ENCODE peak calls at places on chromosome 21, in four cellular contexts. W is heart left ventricle, V is aorta, J is pancreas. X is an unnamed sample. For H3K4me1, the result is how much of the 10 kb centered on the place peaks cover.

GRCh38 chr21:34077888-34078287 is 4.5 kb downstream of the MRPS6 start:
- DNase-seq in J (no peak), W (no peak), V (no peak), X (no peak)

GRCh38 chr21:32414579-32415358 is 2.3 kb downstream of the EVA1C start:
- DNase-seq in W (no peak), V (no peak), J (no peak), X (no peak)

GRCh38 chr21:20779321-20779720 is 218.9 kb upstream of the NCAM2 start:
- DNase-seq in J (no peak), W (no peak), V (no peak), X (no peak)

GRCh38 chr21:31895069-31895851 is 22.4 kb downstream of the HUNK start:
- DNase-seq in J (no peak), W (no peak), V (no peak), X (no peak)

GRCh38 chr21:46024983-46025860 is 43.7 kb downstream of the COL6A1 start:
- DNase-seq in J (no peak), W (no peak), V (no peak), X (no peak)

GRCh38 chr21:25453524-25453923 is 153.8 kb downstream of the MRPL39 start:
- DNase-seq in J (no peak), W (no peak), V (no peak), X (no peak)

GRCh38 chr21:29053011-29053553 is 20.4 kb downstream of the CCT8 start:
- DNase-seq in W (no peak), V (no peak), J (no peak), X (no peak)

GRCh38 chr21:20639026-20639425 is 359.2 kb upstream of the NCAM2 start:
- DNase-seq in J (no peak), W (no peak), V (no peak), X (no peak)

GRCh38 chr21:32096411-32096810 is 182.4 kb downstream of the MIS18A start:
- DNase-seq in V (no peak), J (no peak), W (no peak), X (no peak)

GRCh38 chr21:40752125-40752524 is 94.8 kb downstream of the DSCAM start:
- DNase-seq in J (no peak), V (no peak), W (no peak), X (no peak)

GRCh38 chr21:43609501-43610340 is 49.6 kb downstream of the HSF2BP start:
- DNase-seq in V (peak), J (peak), W (no peak), X (peak)

GRCh38 chr21:30561957-30562356 is 843 bp upstream of the KRTAP19-7 start:
- DNase-seq in V (no peak), J (no peak), W (no peak), X (no peak)

GRCh38 chr21:15964181-15964855 is 234.5 kb downstream of the USP25 start:
- DNase-seq in W (no peak), J (no peak), V (no peak), X (no peak)

GRCh38 chr21:25518491-25518911 is 88.8 kb downstream of the MRPL39 start:
- DNase-seq in V (no peak), J (no peak), W (no peak), X (no peak)

GRCh38 chr21:29777155-29777554 is 162.6 kb downstream of the GRIK1 start:
- DNase-seq in W (no peak), V (no peak), J (no peak), X (no peak)

GRCh38 chr21:35476616-35477395 is 427.7 kb upstream of the RUNX1 start:
- DNase-seq in V (no peak), W (no peak), J (no peak), X (no peak)

DNA sequence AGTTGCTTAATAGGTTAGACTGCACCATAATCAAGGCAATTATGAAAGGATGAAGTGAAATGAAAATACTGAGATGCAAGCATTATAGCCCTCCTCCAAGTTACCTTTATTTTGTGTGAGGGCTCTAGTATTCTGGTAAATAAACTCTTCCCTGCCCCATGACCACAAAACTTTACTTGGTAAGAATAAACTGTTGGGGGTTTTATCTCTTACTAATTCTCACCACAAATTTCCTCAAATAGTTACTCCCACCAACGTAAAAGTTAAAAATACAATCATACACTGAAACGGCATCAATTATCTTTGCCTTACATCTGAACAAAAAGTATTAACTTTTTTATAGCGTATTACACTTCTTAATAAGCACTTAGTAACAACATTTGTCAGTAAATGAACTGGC is 29.5 kb downstream of the C21orf91 start:
- DNase-seq in V (no peak), W (no peak), J (no peak), X (no peak)
- H3K27ac ChIP-seq in V (no peak), W (no peak), J (no peak), X (no peak)

DNA sequence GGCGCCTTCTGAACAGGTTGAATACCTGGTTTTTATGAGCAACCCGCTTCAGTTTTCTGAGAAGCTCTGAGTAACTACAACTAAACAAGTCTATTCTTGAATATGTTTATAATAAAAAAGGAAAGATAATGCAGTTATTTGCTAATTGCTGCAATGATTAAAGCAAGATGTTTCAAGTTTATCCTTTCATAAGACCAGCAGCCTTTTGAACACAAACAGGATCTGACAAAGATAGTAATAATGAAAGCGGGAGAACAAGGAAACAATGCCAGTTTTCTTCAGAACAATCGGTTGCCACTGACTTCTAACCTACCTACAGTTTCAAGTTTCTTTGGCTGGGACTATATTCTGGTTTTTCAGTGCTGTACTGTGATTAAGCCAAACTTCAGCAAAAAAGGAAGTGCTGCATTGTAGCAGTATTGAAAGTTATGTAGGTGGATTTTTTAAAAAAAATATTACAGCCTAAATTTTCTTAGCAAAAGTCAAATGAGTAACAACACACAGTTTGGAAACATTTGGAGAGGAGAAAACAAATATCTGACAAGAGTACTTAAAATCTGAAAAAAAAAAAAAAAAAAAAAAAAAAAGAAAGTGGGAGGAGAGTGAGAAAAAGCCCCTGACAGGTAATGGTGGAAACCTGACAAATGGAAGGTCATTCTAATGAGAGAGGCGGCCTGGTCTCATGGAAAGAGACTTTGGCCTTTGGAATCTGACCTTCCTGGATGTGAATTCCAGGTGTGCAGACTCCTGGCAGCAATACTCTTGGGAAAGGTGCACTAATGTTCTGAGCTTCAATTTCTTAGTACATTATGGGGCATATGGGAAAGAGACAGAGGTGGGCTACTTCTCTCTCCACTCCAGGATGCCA is 11.4 kb downstream of the KCNJ15 start:
- DNase-seq in J (peak), V (no peak), W (no peak), X (no peak)
- H3K4me1 ChIP-seq in J (under half), V (under half), W (under half), X (under half)

DNA sequence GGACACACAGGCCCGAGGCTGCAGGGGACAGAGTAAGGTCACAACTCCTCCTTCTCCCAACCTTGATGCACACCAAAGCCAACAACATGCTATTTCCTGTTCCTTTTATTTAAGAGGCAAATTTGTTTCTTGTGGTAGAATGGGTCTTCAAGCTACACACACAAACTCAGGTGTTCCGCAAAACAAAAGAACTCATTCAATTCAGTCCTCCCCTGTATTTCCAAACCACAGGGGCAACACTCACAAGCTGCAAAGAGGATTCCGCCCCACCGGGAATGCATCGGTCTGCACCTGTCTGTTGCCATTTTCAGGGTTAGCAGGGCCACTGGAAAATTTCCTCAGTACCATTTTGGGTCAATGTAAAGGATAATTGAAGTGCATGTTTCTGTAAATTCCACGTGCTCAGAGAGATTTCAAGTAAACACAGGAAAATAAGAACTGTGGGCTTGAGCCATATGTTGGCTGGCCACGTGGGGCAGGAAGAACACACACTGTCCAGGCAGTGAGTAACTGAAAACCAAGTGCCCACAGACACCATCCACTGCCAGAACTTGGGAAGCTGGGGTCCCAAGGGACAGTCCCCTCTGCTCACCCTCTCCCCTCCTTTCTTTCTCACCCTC is 145.2 kb upstream of the ERG start:
- DNase-seq in J (no peak), V (no peak), W (no peak), X (no peak)
- H3K27ac ChIP-seq in J (no peak), V (no peak), W (no peak), X (no peak)

DNA sequence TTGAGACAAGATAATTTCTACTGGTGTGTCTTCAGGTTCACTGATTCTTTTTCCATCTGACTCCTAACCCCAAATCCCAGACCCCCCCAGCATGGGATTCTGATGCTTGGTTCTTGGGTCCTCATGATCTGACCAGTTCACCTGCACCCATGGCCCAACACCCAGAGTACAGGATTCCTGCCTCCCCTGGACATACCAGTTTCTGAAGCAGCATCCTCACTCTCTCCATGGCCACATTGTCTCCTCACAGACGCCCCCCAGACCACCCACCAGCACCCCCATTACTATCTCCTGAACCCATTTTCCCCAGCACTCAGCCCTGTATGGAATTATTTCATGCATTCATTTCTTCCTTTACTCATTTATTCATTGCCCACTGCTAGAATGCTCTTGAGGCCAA is 864 bp upstream of the KRTAP12-3 start:
- DNase-seq in J (no peak), W (no peak), V (no peak), X (no peak)
- H3K4me1 ChIP-seq in J (under half), W (under half), V (under half), X (under half)

DNA sequence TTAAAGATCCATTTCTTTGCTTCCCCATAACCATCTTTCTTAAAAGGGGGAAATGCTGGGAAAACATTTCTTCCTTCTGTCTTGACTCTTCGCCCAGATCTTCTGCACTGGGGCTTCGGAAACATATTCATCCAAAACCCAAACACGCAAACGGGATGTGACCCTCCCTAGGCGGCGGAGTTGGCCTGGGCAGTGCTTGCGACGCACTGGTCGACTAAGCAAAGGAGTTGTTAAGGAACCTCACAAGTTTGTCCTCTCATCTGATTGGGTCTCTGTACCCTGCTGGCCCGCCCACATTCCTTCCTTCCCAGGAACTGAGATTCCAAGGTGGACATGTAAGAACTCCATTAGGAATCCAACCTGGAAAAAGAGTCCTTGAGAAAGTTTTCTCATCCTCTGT is 2.5 kb downstream of the ADAMTS5 start:
- DNase-seq in J (no peak), V (peak), W (peak), X (peak)
- H3K27ac ChIP-seq in J (no peak), V (no peak), W (peak), X (peak)

DNA sequence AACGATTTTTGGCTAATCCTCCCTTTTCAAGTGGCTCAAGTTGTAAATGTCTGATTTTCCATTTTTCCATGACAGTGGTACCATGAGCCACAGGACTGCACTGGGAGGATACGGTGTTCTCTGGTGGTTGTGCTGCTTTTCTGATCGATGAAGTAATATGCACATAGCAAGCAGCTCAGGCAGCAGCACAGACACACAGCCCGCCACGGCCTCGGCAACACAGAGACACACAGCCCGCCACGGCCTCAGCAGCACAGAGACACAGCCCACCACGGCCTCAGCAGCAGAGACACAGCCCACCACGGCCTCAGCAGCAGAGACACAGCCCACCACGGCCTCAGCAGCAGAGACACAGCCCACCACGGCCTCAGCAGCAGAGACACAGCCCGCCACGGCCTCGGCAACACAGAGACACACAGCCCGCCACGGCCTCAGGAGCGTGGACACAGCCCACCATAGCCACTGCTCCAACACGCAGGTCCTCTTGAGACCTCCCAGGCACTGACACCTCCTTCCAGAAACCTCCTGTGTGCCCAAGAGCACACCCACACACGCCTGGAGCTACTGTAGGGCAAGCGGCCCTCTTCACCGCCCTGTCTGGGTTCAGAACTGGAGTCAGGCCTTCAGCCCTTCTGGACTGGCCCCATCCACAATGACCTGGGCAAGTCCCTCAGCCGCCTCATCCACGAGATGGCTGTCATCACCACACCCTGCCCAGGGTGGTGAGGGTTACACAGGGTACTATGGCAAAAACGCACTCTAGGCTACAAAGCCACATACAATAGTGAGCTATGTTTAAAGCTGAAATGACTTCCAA is 10.4 kb downstream of the PTTG1IP start:
- DNase-seq in V (no peak), J (no peak), W (peak), X (peak)
- H3K4me1 ChIP-seq in V (under half), J (under half), W (under half), X (under half)

GRCh38 chr21:39384674-39385298 is 35.9 kb upstream of the HMGN1 start:
- DNase-seq in J (no peak), V (no peak), W (no peak), X (no peak)

GRCh38 chr21:39386899-39387298 is 38.0 kb upstream of the HMGN1 start:
- DNase-seq in V (no peak), W (no peak), J (no peak), X (no peak)

GRCh38 chr21:39387461-39388037 is 38.7 kb upstream of the HMGN1 start:
- DNase-seq in V (peak), W (peak), J (peak), X (peak)

GRCh38 chr21:39385299-39386145 is 36.6 kb upstream of the HMGN1 start:
- DNase-seq in W (peak), J (peak), V (peak), X (peak)

DNA sequence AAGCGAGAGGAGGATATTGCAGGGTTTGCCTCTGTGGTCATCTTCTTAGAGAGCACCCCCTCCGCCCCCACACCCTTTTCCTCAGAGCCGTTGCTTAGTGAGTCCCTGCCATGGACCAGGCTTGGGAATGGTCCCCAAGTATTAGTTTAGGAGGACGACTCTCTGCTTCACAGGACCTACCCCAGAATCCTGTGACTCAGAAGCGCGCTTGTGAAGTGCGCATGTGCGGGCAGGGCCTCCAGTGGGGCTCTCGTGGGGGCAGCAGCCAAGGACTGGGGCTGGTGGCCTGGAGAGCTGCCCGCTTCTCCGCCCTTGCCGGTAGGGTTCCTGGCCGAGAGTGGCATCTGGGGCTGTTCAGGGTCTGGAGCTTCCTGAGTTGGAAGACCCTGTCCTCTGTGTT is 37.3 kb upstream of the HMGN1 start:
- DNase-seq in J (peak), W (peak), V (peak), X (no peak)
- H3K27ac ChIP-seq in J (peak), W (peak), V (no peak), X (peak)

DNA sequence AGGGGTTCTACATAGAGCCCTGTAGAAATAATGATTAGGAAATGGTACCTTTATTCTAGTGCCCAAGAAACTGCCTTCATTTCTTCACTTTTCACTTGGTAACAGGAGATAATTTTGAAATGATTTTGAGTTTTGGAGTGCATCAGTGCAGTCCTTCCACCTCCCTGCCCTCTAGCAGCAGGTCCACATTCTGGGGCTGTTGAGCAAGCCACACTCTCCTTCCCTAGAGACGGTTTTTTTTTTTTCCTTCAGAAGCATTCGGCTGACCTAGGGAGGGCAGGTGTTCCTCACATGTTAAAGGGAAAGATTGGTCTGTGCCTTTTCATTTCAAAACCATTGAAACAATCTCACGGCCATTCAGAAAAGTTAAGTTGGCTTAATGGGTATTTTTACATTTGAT is 39.8 kb downstream of the SLC37A1 start:
- DNase-seq in J (no peak), V (no peak), W (no peak), X (no peak)
- H3K4me1 ChIP-seq in J (under half), V (under half), W (under half), X (under half)

X was measured in kidney.